ENCODE peak calls at places on chromosomes 16 and 17, in four cellular contexts. A is H1, W is K562, D is HepG2. O is an unnamed sample.

GRCh38 chr16:31451681-31452351 is 7.5 kb upstream of the ARMC5 start:
- DNase-seq in A (no peak), W (peak), D (peak), O (peak)

GRCh38 chr17:28747046-28747691 is 3.4 kb downstream of the TRAF4 start:
- DNase-seq in A (no peak), W (no peak), D (no peak), O (no peak)

GRCh38 chr17:73798111-73798748 is 154.0 kb upstream of the SDK2 start:
- DNase-seq in A (no peak), W (no peak), D (peak), O (no peak)

GRCh38 chr16:64311241-64311640 is 810.6 kb downstream of the CDH11 start:
- DNase-seq in A (no peak), W (no peak), D (no peak), O (no peak)

GRCh38 chr16:84795338-84796053 is 24.3 kb upstream of the CRISPLD2 start:
- DNase-seq in A (no peak), W (no peak), D (no peak), O (no peak)

GRCh38 chr17:16377804-16378400 is 3.0 kb upstream of the UBB start:
- DNase-seq in A (no peak), W (no peak), D (peak), O (no peak)

GRCh38 chr16:13968835-13969234 is 48.9 kb downstream of the ERCC4 start:
- DNase-seq in A (no peak), W (no peak), D (no peak), O (no peak)

GRCh38 chr16:74232831-74233465 is 63.7 kb upstream of the PSMD7 start:
- DNase-seq in A (no peak), W (no peak), D (no peak), O (no peak)

GRCh38 chr17:2376107-2376506 is 24.8 kb downstream of the MNT start:
- DNase-seq in A (no peak), W (no peak), D (no peak), O (no peak)

DNA sequence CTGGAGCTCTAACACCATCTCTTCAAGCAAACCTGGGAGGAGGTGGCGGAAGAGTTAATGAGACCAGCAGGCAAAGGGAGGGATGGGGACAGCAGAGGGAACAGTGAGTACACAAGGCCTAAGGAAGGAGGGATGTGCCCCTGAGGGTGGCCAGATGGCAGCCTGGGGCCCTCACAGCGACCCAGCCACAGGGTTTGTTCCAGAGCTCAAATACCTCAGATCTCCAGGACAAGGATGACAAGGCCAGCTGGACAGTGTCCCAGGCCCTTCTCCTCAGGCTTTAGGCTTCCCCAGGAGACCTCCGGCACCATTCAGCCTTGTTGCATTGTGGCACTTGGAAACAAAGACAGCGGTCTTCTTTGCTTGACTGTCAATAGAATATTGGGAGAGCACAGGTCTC is 14.9 kb downstream of the CDIP1 start:
- DNase-seq in A (no peak), W (no peak), D (no peak), O (no peak)
- TF ChIP-seq JUND in A (no peak), W (no peak), D (no peak), O (no peak)

DNA sequence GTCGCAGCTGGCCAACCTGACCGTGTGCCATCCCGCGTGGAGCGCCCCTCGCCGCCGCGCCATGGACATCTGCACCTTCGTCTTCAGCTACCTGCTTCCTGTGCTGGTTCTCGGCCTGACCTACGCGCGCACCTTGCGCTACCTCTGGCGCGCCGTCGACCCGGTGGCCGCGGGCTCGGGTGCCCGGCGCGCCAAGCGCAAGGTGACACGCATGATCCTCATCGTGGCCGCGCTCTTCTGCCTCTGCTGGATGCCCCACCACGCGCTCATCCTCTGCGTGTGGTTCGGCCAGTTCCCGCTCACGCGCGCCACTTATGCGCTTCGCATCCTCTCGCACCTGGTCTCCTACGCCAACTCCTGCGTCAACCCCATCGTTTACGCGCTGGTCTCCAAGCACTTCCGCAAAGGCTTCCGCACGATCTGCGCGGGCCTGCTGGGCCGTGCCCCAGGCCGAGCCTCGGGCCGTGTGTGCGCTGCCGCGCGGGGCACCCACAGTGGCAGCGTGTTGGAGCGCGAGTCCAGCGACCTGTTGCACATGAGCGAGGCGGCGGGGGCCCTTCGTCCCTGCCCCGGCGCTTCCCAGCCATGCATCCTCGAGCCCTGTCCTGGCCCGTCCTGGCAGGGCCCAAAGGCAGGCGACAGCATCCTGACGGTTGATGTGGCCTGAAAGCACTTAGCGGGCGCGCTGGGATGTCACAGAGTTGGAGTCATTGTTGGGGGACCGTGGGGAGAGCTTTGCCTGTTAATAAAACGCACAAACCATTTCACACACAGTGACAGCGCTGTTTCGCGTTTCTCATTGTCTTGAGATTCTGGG is 2.0 kb upstream of the ZACN start:
- DNase-seq in A (peak), W (no peak), D (no peak), O (no peak)
- TF ChIP-seq JUND in A (no peak), W (no peak), D (no peak), O (no peak)

GRCh38 chr17:8126306-8127066 is 2.6 kb upstream of the HES7 start:
- DNase-seq in A (peak), W (peak), D (no peak), O (no peak)
- TF ChIP-seq JUND in A (no peak), W (no peak), D (no peak), O (no peak)

GRCh38 chr16:10465821-10466220 is 80.0 kb downstream of the ATF7IP2 start:
- DNase-seq in A (no peak), W (no peak), D (no peak), O (no peak)
- TF ChIP-seq JUND in A (no peak), W (no peak), D (no peak), O (no peak)

GRCh38 chr16:77962689-77963088 is 59.7 kb upstream of the CLEC3A start:
- DNase-seq in A (no peak), W (no peak), D (no peak), O (no peak)
- TF ChIP-seq JUND in A (no peak), W (no peak), D (no peak), O (no peak)

DNA sequence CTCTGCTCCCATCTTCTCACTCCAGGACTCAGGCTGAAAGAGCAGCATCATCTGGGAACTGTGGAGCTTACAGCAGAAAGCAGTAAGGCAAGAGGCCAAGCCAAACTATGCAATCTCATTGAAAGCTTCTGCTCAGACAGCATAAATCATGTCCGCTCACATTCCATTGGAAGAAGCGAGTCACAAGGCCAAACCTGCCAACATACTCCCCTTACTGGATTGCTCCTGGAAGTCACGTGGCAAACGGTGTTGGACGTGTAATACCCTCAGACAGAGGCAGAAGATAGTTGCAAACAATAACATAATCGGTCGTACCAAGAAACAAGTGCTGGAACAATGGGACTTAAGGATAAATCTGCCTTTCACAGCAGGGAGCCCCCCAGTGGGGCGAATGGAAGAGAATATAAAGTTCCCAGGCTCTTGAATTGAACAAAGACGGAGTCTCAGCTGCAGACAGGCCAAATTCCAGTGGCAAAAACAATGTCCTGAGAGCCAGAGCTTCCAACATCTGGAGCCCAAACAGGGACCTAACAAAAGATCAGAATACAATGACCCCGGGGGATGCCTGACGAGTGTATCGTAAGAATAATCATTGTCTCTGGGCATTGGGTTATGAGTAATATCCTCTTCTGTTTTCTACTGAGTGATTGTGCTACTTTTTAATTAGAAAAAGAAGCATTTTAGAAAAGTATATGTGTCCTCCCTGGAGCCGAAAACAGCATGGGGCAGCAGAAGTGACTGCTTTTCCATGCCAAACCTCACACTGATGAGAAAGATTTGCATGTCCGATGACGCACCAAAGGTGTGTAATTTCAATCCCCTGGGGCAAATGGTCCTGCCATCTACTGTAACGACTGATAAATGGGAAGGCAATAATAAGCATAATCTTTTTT is 68.4 kb downstream of the CMC2 start:
- DNase-seq in A (no peak), W (no peak), D (no peak), O (peak)
- TF ChIP-seq JUND in A (no peak), W (no peak), D (no peak), O (no peak)

GRCh38 chr17:79732804-79733691 is 2.3 kb downstream of the ENPP7 start:
- DNase-seq in A (no peak), W (no peak), D (peak), O (no peak)
- TF ChIP-seq JUND in A (no peak), W (no peak), D (no peak), O (no peak)

GRCh38 chr17:77210946-77211541 is 70.3 kb downstream of the SEC14L1 start:
- DNase-seq in A (no peak), W (no peak), D (no peak), O (no peak)

GRCh38 chr17:77211681-77212080 is 70.9 kb downstream of the SEC14L1 start:
- DNase-seq in A (no peak), W (no peak), D (no peak), O (no peak)

GRCh38 chr17:77208856-77209255 is 68.1 kb downstream of the SEC14L1 start:
- DNase-seq in A (no peak), W (no peak), D (no peak), O (no peak)

GRCh38 chr17:77209330-77209748 is 68.6 kb downstream of the SEC14L1 start:
- DNase-seq in A (no peak), W (no peak), D (peak), O (no peak)

GRCh38 chr17:77210331-77210730 is 69.6 kb downstream of the SEC14L1 start:
- DNase-seq in A (no peak), W (no peak), D (no peak), O (no peak)
- TF ChIP-seq JUND in A (no peak), W (no peak), D (no peak), O (no peak)

GRCh38 chr17:40981115-40981514 is 3.0 kb downstream of the KRT40 start:
- DNase-seq in A (no peak), W (no peak), D (no peak), O (no peak)
- TF ChIP-seq JUND in A (no peak), W (no peak), D (no peak), O (no peak)

GRCh38 chr16:87833548-87833947 is 35.8 kb downstream of the SLC7A5 start:
- DNase-seq in A (no peak), W (no peak), D (no peak), O (no peak)

GRCh38 chr16:87835882-87836331 is 33.4 kb downstream of the SLC7A5 start:
- DNase-seq in A (no peak), W (no peak), D (no peak), O (no peak)

GRCh38 chr16:87834668-87835473 is 34.4 kb downstream of the SLC7A5 start:
- DNase-seq in A (no peak), W (no peak), D (no peak), O (no peak)

GRCh38 chr16:87832759-87833502 is 36.4 kb downstream of the SLC7A5 start:
- DNase-seq in A (no peak), W (no peak), D (no peak), O (no peak)

DNA sequence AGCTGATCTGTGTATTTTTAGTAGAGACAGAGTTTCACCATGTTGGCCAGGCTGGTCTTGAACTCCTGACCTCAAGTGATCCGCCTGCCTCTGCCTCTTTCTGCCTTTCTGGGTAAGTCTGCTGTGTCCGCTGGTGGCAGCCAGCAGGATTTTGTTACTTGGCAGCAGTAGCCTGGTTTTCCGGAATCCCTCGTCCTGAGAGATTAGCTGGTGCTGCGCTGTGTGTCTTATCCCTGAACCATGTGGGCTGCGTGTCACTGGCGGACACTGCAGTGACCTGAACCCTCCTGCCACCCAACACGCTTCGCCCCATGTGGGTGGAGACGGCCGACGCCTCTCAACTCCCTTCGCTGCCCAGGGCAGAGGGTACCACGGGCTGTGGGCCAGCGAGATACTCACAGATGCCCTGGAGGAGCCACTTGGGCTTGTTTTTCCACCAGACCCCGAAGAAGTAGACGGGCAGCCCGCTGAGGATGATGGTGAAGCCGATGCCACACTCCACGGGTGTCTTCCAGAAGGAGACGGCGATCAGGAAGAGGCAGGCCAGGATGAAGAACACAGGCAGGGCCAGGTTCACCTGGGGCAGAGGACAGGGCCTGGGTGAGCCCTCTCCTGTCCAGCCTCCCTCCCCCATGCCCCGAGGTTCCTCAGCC is 35.2 kb downstream of the SLC7A5 start:
- DNase-seq in A (no peak), W (no peak), D (no peak), O (no peak)
- TF ChIP-seq JUND in A (no peak), W (no peak), D (no peak), O (no peak)